ENCODE peak calls at places on chromosomes 11 and 22, in six cellular contexts. One of them, this sample, is unnamed.

GRCh38 chr11:8941341-8942103 is 1.3 kb downstream of the ASCL3 start:
- DNase-seq in colonic mucosa: no peak
- DNase-seq in upper lobe of right lung: no peak
- DNase-seq in lower lobe of right lung: no peak
- DNase-seq in transverse colon: no peak
- DNase-seq in prostate gland: no peak
- DNase-seq in this sample: no peak

GRCh38 chr22:23012081-23012622 is 58.2 kb upstream of the GNAZ start:
- DNase-seq in colonic mucosa: no peak
- DNase-seq in upper lobe of right lung: no peak
- DNase-seq in lower lobe of right lung: no peak
- DNase-seq in transverse colon: no peak
- DNase-seq in prostate gland: no peak
- DNase-seq in this sample: no peak

GRCh38 chr11:106304274-106304673 is 226.8 kb downstream of the AASDHPPT start:
- DNase-seq in colonic mucosa: no peak
- DNase-seq in upper lobe of right lung: no peak
- DNase-seq in lower lobe of right lung: no peak
- DNase-seq in transverse colon: no peak
- DNase-seq in prostate gland: no peak
- DNase-seq in this sample: no peak

GRCh38 chr22:46012881-46013281 is 35.9 kb upstream of the WNT7B start:
- DNase-seq in colonic mucosa: no peak
- DNase-seq in upper lobe of right lung: peak
- DNase-seq in lower lobe of right lung: peak
- DNase-seq in transverse colon: no peak
- DNase-seq in prostate gland: no peak
- DNase-seq in this sample: no peak

GRCh38 chr11:88103337-88104206 is 71.7 kb downstream of the RAB38 start:
- DNase-seq in colonic mucosa: peak
- DNase-seq in upper lobe of right lung: peak
- DNase-seq in lower lobe of right lung: peak
- DNase-seq in transverse colon: peak
- DNase-seq in prostate gland: no peak
- DNase-seq in this sample: peak

GRCh38 chr22:26592368-26593015 is 2.6 kb upstream of the TPST2 start:
- DNase-seq in colonic mucosa: peak
- DNase-seq in upper lobe of right lung: no peak
- DNase-seq in lower lobe of right lung: no peak
- DNase-seq in transverse colon: peak
- DNase-seq in prostate gland: no peak
- DNase-seq in this sample: no peak

GRCh38 chr11:63951779-63952536 is 13.2 kb downstream of the NAA40 start:
- DNase-seq in colonic mucosa: no peak
- DNase-seq in upper lobe of right lung: no peak
- DNase-seq in lower lobe of right lung: no peak
- DNase-seq in transverse colon: no peak
- DNase-seq in prostate gland: peak
- DNase-seq in this sample: no peak

GRCh38 chr11:63572026-63572688 is 9.0 kb upstream of the PLAAT2 start:
- DNase-seq in colonic mucosa: peak
- DNase-seq in upper lobe of right lung: no peak
- DNase-seq in lower lobe of right lung: no peak
- DNase-seq in transverse colon: no peak
- DNase-seq in prostate gland: no peak
- DNase-seq in this sample: no peak

DNA sequence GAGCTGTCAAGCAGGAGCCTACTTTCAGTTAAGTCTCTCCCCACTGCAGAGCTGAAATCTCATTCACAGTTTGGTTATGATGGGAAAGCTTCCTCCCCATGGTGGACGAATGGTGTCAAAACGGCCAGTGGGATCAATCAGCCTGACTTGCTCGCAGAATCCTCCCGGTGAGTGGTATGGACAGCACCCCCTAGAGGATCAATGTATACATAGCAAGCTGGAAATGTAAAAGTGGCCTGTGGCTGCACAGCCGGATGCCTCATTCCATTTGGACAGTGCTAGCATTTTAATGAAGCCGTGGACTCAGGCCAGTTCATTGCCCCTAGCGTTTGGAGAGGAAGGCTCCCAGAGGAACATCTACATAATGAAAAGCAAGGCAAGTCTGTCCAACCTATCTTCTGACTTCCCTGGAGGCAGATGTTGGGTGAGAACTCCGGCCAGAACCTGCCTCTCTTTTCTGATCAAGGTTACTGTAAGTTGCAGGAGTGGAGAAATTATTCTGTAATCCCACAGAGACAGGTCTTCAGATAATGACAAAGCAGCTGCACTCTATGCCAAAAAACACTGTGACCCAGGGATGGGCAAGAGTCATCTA is 942.3 kb downstream of the NTM start:
- DNase-seq in colonic mucosa: no peak
- DNase-seq in upper lobe of right lung: no peak
- DNase-seq in lower lobe of right lung: no peak
- DNase-seq in transverse colon: no peak
- DNase-seq in prostate gland: no peak
- DNase-seq in this sample: no peak
- TF ChIP-seq CTCF in colonic mucosa: peak
- TF ChIP-seq CTCF in upper lobe of right lung: peak
- TF ChIP-seq CTCF in lower lobe of right lung: peak
- TF ChIP-seq CTCF in transverse colon: no peak
- TF ChIP-seq CTCF in prostate gland: no peak
- TF ChIP-seq CTCF in this sample: peak

GRCh38 chr11:65445604-65446445 is 23.2 kb downstream of the NEAT1 start:
- DNase-seq in colonic mucosa: no peak
- DNase-seq in upper lobe of right lung: no peak
- DNase-seq in lower lobe of right lung: no peak
- DNase-seq in transverse colon: no peak
- DNase-seq in prostate gland: no peak
- DNase-seq in this sample: no peak

GRCh38 chr11:65440831-65441499 is 18.4 kb downstream of the NEAT1 start:
- DNase-seq in colonic mucosa: no peak
- DNase-seq in upper lobe of right lung: peak
- DNase-seq in lower lobe of right lung: no peak
- DNase-seq in transverse colon: no peak
- DNase-seq in prostate gland: peak
- DNase-seq in this sample: no peak

GRCh38 chr11:65445101-65445603 is 22.6 kb downstream of the NEAT1 start:
- DNase-seq in colonic mucosa: no peak
- DNase-seq in upper lobe of right lung: no peak
- DNase-seq in lower lobe of right lung: no peak
- DNase-seq in transverse colon: no peak
- DNase-seq in prostate gland: no peak
- DNase-seq in this sample: no peak

GRCh38 chr11:65444314-65445051 is 21.9 kb downstream of the NEAT1 start:
- DNase-seq in colonic mucosa: no peak
- DNase-seq in upper lobe of right lung: no peak
- DNase-seq in lower lobe of right lung: no peak
- DNase-seq in transverse colon: no peak
- DNase-seq in prostate gland: peak
- DNase-seq in this sample: no peak

GRCh38 chr11:65442952-65443351 is 20.4 kb downstream of the NEAT1 start:
- DNase-seq in colonic mucosa: no peak
- DNase-seq in upper lobe of right lung: no peak
- DNase-seq in lower lobe of right lung: no peak
- DNase-seq in transverse colon: no peak
- DNase-seq in prostate gland: peak
- DNase-seq in this sample: no peak
- H3K4me3 ChIP-seq in colonic mucosa: no peak
- H3K4me3 ChIP-seq in upper lobe of right lung: no peak
- H3K4me3 ChIP-seq in lower lobe of right lung: no peak
- H3K4me3 ChIP-seq in transverse colon: no peak
- H3K4me3 ChIP-seq in prostate gland: no peak
- H3K4me3 ChIP-seq in this sample: no peak

GRCh38 chr22:18000441-18001039 is 23.8 kb downstream of the MICAL3 start:
- DNase-seq in colonic mucosa: peak
- DNase-seq in upper lobe of right lung: no peak
- DNase-seq in lower lobe of right lung: no peak
- DNase-seq in transverse colon: peak
- DNase-seq in prostate gland: peak
- DNase-seq in this sample: no peak

GRCh38 chr22:17999851-18000250 is 24.5 kb downstream of the MICAL3 start:
- DNase-seq in colonic mucosa: no peak
- DNase-seq in upper lobe of right lung: no peak
- DNase-seq in lower lobe of right lung: no peak
- DNase-seq in transverse colon: no peak
- DNase-seq in prostate gland: no peak
- DNase-seq in this sample: no peak

GRCh38 chr22:17998913-17999312 is 25.4 kb downstream of the MICAL3 start:
- DNase-seq in colonic mucosa: no peak
- DNase-seq in upper lobe of right lung: no peak
- DNase-seq in lower lobe of right lung: no peak
- DNase-seq in transverse colon: no peak
- DNase-seq in prostate gland: no peak
- DNase-seq in this sample: no peak

GRCh38 chr22:17997456-17997855 is 26.9 kb downstream of the MICAL3 start:
- DNase-seq in colonic mucosa: no peak
- DNase-seq in upper lobe of right lung: no peak
- DNase-seq in lower lobe of right lung: no peak
- DNase-seq in transverse colon: no peak
- DNase-seq in prostate gland: no peak
- DNase-seq in this sample: peak

DNA sequence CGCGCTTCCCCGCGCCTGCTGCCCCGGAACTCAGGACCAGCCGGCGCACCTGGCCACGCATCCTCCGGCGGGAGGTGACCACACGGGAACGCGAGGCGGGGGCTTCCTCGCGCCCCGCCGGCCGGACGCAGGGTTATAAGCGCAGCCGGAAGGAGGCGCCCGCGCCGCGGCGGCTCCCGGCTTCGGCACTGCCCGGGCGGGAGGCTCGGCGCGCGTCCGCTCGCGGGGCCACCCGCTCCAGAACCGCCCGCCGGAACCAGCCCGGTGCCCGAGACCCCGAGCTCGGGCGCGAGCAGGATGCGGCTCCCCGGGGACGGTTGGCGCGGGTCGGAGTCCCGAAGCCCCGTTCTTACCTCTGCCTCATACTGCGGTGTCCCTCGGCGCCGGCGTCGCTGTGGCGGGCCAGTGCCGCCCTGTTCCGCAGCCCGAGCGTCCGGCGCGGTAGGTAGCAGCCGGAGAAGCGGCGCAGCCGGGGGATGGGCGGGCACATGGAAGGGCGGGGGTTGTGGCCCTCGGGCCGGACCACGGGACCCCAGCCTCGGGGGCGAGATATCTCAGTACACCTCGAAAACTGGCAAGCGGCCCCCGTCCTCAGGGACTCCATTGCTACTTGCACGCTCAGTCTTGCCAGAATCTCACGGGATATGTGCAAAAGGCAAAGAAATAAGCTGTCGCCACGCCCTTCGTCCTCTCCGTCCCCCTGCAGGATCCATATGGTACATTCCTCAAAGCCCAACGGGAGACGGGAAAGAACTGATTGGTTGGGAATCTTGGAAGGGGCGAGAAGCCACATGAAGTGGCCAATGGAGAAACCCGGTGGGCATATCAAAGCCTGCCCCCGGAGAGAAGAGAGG is 23.1 kb downstream of the MICAL3 start:
- DNase-seq in colonic mucosa: peak
- DNase-seq in upper lobe of right lung: peak
- DNase-seq in lower lobe of right lung: peak
- DNase-seq in transverse colon: peak
- DNase-seq in prostate gland: peak
- DNase-seq in this sample: peak
- TF ChIP-seq CTCF in colonic mucosa: no peak
- TF ChIP-seq CTCF in upper lobe of right lung: peak
- TF ChIP-seq CTCF in lower lobe of right lung: peak
- TF ChIP-seq CTCF in transverse colon: peak
- TF ChIP-seq CTCF in prostate gland: peak
- TF ChIP-seq CTCF in this sample: peak

DNA sequence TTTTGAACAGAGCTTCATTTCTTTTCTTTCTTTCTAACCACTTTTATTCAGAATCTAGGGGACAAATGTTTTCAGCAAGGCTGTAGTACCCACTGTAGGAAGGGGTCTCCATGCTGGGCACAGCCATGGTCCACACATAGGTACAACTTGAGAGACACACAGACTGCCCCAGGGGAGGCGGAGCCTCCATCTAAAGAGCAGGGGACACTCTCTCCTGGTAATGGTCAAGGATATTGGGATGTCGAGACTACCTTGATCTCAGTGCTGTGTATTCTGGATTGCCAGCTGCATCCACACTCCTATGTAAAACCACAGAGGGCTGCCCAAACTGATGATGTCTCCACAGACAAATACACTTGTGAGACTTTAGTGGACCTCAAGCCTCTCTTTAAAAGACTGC is 2.9 kb upstream of the APOL3 start:
- DNase-seq in colonic mucosa: no peak
- DNase-seq in upper lobe of right lung: no peak
- DNase-seq in lower lobe of right lung: no peak
- DNase-seq in transverse colon: no peak
- DNase-seq in prostate gland: no peak
- DNase-seq in this sample: no peak
- H3K4me3 ChIP-seq in colonic mucosa: no peak
- H3K4me3 ChIP-seq in upper lobe of right lung: no peak
- H3K4me3 ChIP-seq in lower lobe of right lung: no peak
- H3K4me3 ChIP-seq in transverse colon: no peak
- H3K4me3 ChIP-seq in prostate gland: no peak
- H3K4me3 ChIP-seq in this sample: no peak

GRCh38 chr11:101430236-101430635 is 153.6 kb downstream of the TRPC6 start:
- DNase-seq in colonic mucosa: no peak
- DNase-seq in upper lobe of right lung: no peak
- DNase-seq in lower lobe of right lung: no peak
- DNase-seq in transverse colon: no peak
- DNase-seq in prostate gland: no peak
- DNase-seq in this sample: no peak

GRCh38 chr11:101429708-101430107 is 154.1 kb downstream of the TRPC6 start:
- DNase-seq in colonic mucosa: no peak
- DNase-seq in upper lobe of right lung: no peak
- DNase-seq in lower lobe of right lung: no peak
- DNase-seq in transverse colon: no peak
- DNase-seq in prostate gland: no peak
- DNase-seq in this sample: no peak

GRCh38 chr11:101434241-101434640 is 149.6 kb downstream of the TRPC6 start:
- DNase-seq in colonic mucosa: no peak
- DNase-seq in upper lobe of right lung: no peak
- DNase-seq in lower lobe of right lung: no peak
- DNase-seq in transverse colon: no peak
- DNase-seq in prostate gland: no peak
- DNase-seq in this sample: no peak

DNA sequence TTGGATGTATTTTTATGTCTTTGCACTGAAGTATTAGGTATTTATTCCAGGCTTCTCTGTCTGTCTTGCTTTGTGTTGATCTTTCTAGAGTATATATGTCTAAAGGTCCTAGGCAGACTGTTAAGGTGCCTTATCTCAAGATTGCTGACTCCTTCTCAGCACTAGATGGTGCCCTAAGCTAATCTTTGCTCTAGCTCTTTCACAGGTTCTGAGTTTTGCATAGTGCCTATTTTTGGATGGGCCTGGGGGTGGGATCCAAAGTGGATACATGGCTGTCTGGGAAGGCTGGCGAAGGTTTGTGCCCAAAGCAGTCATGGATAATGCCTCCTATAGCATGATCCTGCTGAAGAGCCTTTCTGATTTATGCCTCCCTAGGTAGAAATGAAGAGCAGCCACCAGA is 154.9 kb downstream of the TRPC6 start:
- DNase-seq in colonic mucosa: no peak
- DNase-seq in upper lobe of right lung: no peak
- DNase-seq in lower lobe of right lung: no peak
- DNase-seq in transverse colon: no peak
- DNase-seq in prostate gland: no peak
- DNase-seq in this sample: no peak
- TF ChIP-seq CTCF in colonic mucosa: peak
- TF ChIP-seq CTCF in upper lobe of right lung: peak
- TF ChIP-seq CTCF in lower lobe of right lung: peak
- TF ChIP-seq CTCF in transverse colon: peak
- TF ChIP-seq CTCF in prostate gland: peak
- TF ChIP-seq CTCF in this sample: peak

GRCh38 chr11:76735218-76735480 is 48.0 kb upstream of the TSKU start:
- DNase-seq in colonic mucosa: no peak
- DNase-seq in upper lobe of right lung: no peak
- DNase-seq in lower lobe of right lung: no peak
- DNase-seq in transverse colon: no peak
- DNase-seq in prostate gland: peak
- DNase-seq in this sample: no peak
- H3K4me3 ChIP-seq in colonic mucosa: no peak
- H3K4me3 ChIP-seq in upper lobe of right lung: no peak
- H3K4me3 ChIP-seq in lower lobe of right lung: no peak
- H3K4me3 ChIP-seq in transverse colon: no peak
- H3K4me3 ChIP-seq in prostate gland: no peak
- H3K4me3 ChIP-seq in this sample: no peak